ENCODE peak calls at places on chromosomes 11 and 22, in eight cellular contexts. N is GDM1, D is fibroblast of mammary gland, P is sciatic nerve, J is NCI-H2081, M is vagina, H is progenitor cell of endocrine pancreas, S is HTR-8/SVneo. G is an unnamed sample.

GRCh38 chr22:19576460-19577421 is 52.5 kb upstream of the CLDN5 start:
- DNase-seq in M (no peak), J (no peak), P (no peak), D (peak), H (no peak), S (peak), N (peak), G (no peak)

GRCh38 chr11:19080579-19080993 is 20.1 kb upstream of the MRGPRX2 start:
- DNase-seq in J (no peak), H (no peak), P (no peak), N (no peak), D (peak), S (no peak), M (no peak), G (no peak)

GRCh38 chr11:72758690-72759389 is 6.6 kb upstream of the ARAP1 start:
- DNase-seq in M (no peak), J (peak), S (no peak), N (no peak), D (peak), H (no peak), P (peak), G (no peak)

GRCh38 chr11:18736590-18737148 is 10.7 kb upstream of the IGSF22 start:
- DNase-seq in S (no peak), J (no peak), H (no peak), D (no peak), M (no peak), N (no peak), P (no peak), G (no peak)

GRCh38 chr11:64100345-64100744 is 64.6 kb downstream of the FLRT1 start:
- DNase-seq in S (no peak), M (no peak), D (no peak), J (peak), H (no peak), P (no peak), N (no peak), G (no peak)

GRCh38 chr11:128940603-128941002 is 2.1 kb downstream of the TP53AIP1 start:
- DNase-seq in N (no peak), M (no peak), J (no peak), D (no peak), P (no peak), S (peak), H (no peak), G (peak)

GRCh38 chr11:79744941-79745340 is 304.1 kb upstream of the TENM4 start:
- DNase-seq in P (no peak), S (no peak), J (no peak), N (no peak), H (no peak), M (no peak), D (no peak), G (no peak)

GRCh38 chr11:12434255-12434654 is 56.9 kb downstream of the PARVA start:
- DNase-seq in S (no peak), M (no peak), P (no peak), D (peak), N (no peak), H (no peak), J (no peak), G (no peak)

GRCh38 chr11:75743711-75744563 is 24.6 kb upstream of the DGAT2 start:
- DNase-seq in H (no peak), P (no peak), D (no peak), N (no peak), S (no peak), M (no peak), J (no peak), G (no peak)

GRCh38 chr22:38273135-38273761 is 438 bp upstream of the TMEM184B start:
- DNase-seq in D (no peak), S (no peak), N (no peak), M (no peak), P (no peak), J (no peak), H (no peak), G (no peak)

GRCh38 chr22:20018001-20018400 is 1.4 kb upstream of the ARVCF start:
- DNase-seq in S (no peak), M (no peak), D (no peak), P (no peak), N (no peak), H (no peak), J (no peak), G (peak)

GRCh38 chr11:114909866-114910265 is 231.5 kb downstream of the NXPE2 start:
- DNase-seq in D (no peak), P (no peak), M (no peak), H (no peak), N (no peak), J (no peak), S (no peak), G (no peak)

GRCh38 chr11:132126973-132127900 is 756.8 kb downstream of the NTM start:
- DNase-seq in D (peak), H (no peak), P (peak), M (no peak), S (peak), N (peak), J (peak), G (no peak)

GRCh38 chr11:104390696-104391095 is 226.7 kb upstream of the PDGFD start:
- DNase-seq in D (no peak), S (peak), P (no peak), M (no peak), N (no peak), H (no peak), J (no peak), G (no peak)

G was measured in posterior vena cava.